ENCODE peak calls at places on chromosomes 3 and 15, in nine cellular contexts. One of them, this sample, is unnamed.

GRCh38 chr15:89320200-89320599 is 14.4 kb downstream of the POLG start:
- DNase-seq in frontal cortex: no peak
- DNase-seq in NCI-H69: no peak
- DNase-seq in fibroblast of pulmonary artery: no peak
- DNase-seq in activated CD4-positive, alpha-beta T cell treated with anti-CD3 and anti-CD28 coated beads, Interleukin-2, amount 10 ng/mL, durations not matched to agents 7 days and 5 days: no peak
- DNase-seq in ELR: no peak
- DNase-seq in T1000: no peak
- DNase-seq in stimulated activated CD8-positive, alpha-beta memory T cell treated with anti-CD3 and anti-CD28 coated beads, Interleukin-4, amount 100 ng/mL, for 4 hours: no peak
- DNase-seq in skeletal muscle cell: no peak
- DNase-seq in this sample: no peak

GRCh38 chr15:35115155-35115725 is 30.1 kb upstream of the NANOGP8 start:
- DNase-seq in NCI-H69: peak
- DNase-seq in ELR: no peak
- DNase-seq in fibroblast of pulmonary artery: no peak
- DNase-seq in frontal cortex: no peak
- DNase-seq in skeletal muscle cell: no peak
- DNase-seq in T1000: no peak
- DNase-seq in stimulated activated CD8-positive, alpha-beta memory T cell treated with anti-CD3 and anti-CD28 coated beads, Interleukin-4, amount 100 ng/mL, for 4 hours: no peak
- DNase-seq in activated CD4-positive, alpha-beta T cell treated with anti-CD3 and anti-CD28 coated beads, Interleukin-2, amount 10 ng/mL, durations not matched to agents 7 days and 5 days: no peak
- DNase-seq in this sample: no peak

GRCh38 chr3:86923071-86923476 is 67.9 kb downstream of the VGLL3 start:
- DNase-seq in T1000: no peak
- DNase-seq in activated CD4-positive, alpha-beta T cell treated with anti-CD3 and anti-CD28 coated beads, Interleukin-2, amount 10 ng/mL, durations not matched to agents 7 days and 5 days: no peak
- DNase-seq in stimulated activated CD8-positive, alpha-beta memory T cell treated with anti-CD3 and anti-CD28 coated beads, Interleukin-4, amount 100 ng/mL, for 4 hours: no peak
- DNase-seq in ELR: peak
- DNase-seq in skeletal muscle cell: peak
- DNase-seq in fibroblast of pulmonary artery: peak
- DNase-seq in frontal cortex: no peak
- DNase-seq in NCI-H69: peak
- DNase-seq in this sample: peak

GRCh38 chr3:111828506-111828905 is 30.6 kb upstream of the PHLDB2 start:
- DNase-seq in frontal cortex: no peak
- DNase-seq in stimulated activated CD8-positive, alpha-beta memory T cell treated with anti-CD3 and anti-CD28 coated beads, Interleukin-4, amount 100 ng/mL, for 4 hours: no peak
- DNase-seq in fibroblast of pulmonary artery: no peak
- DNase-seq in ELR: no peak
- DNase-seq in T1000: no peak
- DNase-seq in skeletal muscle cell: no peak
- DNase-seq in NCI-H69: no peak
- DNase-seq in activated CD4-positive, alpha-beta T cell treated with anti-CD3 and anti-CD28 coated beads, Interleukin-2, amount 10 ng/mL, durations not matched to agents 7 days and 5 days: no peak
- DNase-seq in this sample: no peak

GRCh38 chr3:42149537-42150426 is 58.6 kb downstream of the TRAK1 start:
- DNase-seq in NCI-H69: no peak
- DNase-seq in ELR: no peak
- DNase-seq in stimulated activated CD8-positive, alpha-beta memory T cell treated with anti-CD3 and anti-CD28 coated beads, Interleukin-4, amount 100 ng/mL, for 4 hours: no peak
- DNase-seq in skeletal muscle cell: no peak
- DNase-seq in frontal cortex: no peak
- DNase-seq in fibroblast of pulmonary artery: no peak
- DNase-seq in activated CD4-positive, alpha-beta T cell treated with anti-CD3 and anti-CD28 coated beads, Interleukin-2, amount 10 ng/mL, durations not matched to agents 7 days and 5 days: no peak
- DNase-seq in T1000: no peak
- DNase-seq in this sample: peak

GRCh38 chr3:23174426-23175039 is 28.6 kb upstream of the UBE2E2 start:
- DNase-seq in T1000: no peak
- DNase-seq in frontal cortex: no peak
- DNase-seq in ELR: no peak
- DNase-seq in activated CD4-positive, alpha-beta T cell treated with anti-CD3 and anti-CD28 coated beads, Interleukin-2, amount 10 ng/mL, durations not matched to agents 7 days and 5 days: no peak
- DNase-seq in fibroblast of pulmonary artery: peak
- DNase-seq in stimulated activated CD8-positive, alpha-beta memory T cell treated with anti-CD3 and anti-CD28 coated beads, Interleukin-4, amount 100 ng/mL, for 4 hours: no peak
- DNase-seq in NCI-H69: peak
- DNase-seq in skeletal muscle cell: no peak
- DNase-seq in this sample: no peak

GRCh38 chr3:55564709-55565108 is 77.6 kb upstream of the WNT5A start:
- DNase-seq in skeletal muscle cell: no peak
- DNase-seq in fibroblast of pulmonary artery: no peak
- DNase-seq in ELR: no peak
- DNase-seq in NCI-H69: peak
- DNase-seq in frontal cortex: no peak
- DNase-seq in stimulated activated CD8-positive, alpha-beta memory T cell treated with anti-CD3 and anti-CD28 coated beads, Interleukin-4, amount 100 ng/mL, for 4 hours: no peak
- DNase-seq in T1000: no peak
- DNase-seq in activated CD4-positive, alpha-beta T cell treated with anti-CD3 and anti-CD28 coated beads, Interleukin-2, amount 10 ng/mL, durations not matched to agents 7 days and 5 days: no peak
- DNase-seq in this sample: no peak

GRCh38 chr3:115113367-115113766 is 33.7 kb downstream of the ZBTB20 start:
- DNase-seq in NCI-H69: no peak
- DNase-seq in T1000: no peak
- DNase-seq in activated CD4-positive, alpha-beta T cell treated with anti-CD3 and anti-CD28 coated beads, Interleukin-2, amount 10 ng/mL, durations not matched to agents 7 days and 5 days: no peak
- DNase-seq in stimulated activated CD8-positive, alpha-beta memory T cell treated with anti-CD3 and anti-CD28 coated beads, Interleukin-4, amount 100 ng/mL, for 4 hours: no peak
- DNase-seq in fibroblast of pulmonary artery: peak
- DNase-seq in skeletal muscle cell: peak
- DNase-seq in frontal cortex: no peak
- DNase-seq in ELR: no peak
- DNase-seq in this sample: no peak

GRCh38 chr15:87576486-87577176 is 679.9 kb downstream of the NTRK3 start:
- DNase-seq in T1000: no peak
- DNase-seq in frontal cortex: no peak
- DNase-seq in fibroblast of pulmonary artery: no peak
- DNase-seq in skeletal muscle cell: no peak
- DNase-seq in activated CD4-positive, alpha-beta T cell treated with anti-CD3 and anti-CD28 coated beads, Interleukin-2, amount 10 ng/mL, durations not matched to agents 7 days and 5 days: no peak
- DNase-seq in NCI-H69: no peak
- DNase-seq in ELR: no peak
- DNase-seq in stimulated activated CD8-positive, alpha-beta memory T cell treated with anti-CD3 and anti-CD28 coated beads, Interleukin-4, amount 100 ng/mL, for 4 hours: no peak
- DNase-seq in this sample: no peak

GRCh38 chr3:62956411-62956810 is 81.2 kb upstream of the CADPS start:
- DNase-seq in activated CD4-positive, alpha-beta T cell treated with anti-CD3 and anti-CD28 coated beads, Interleukin-2, amount 10 ng/mL, durations not matched to agents 7 days and 5 days: no peak
- DNase-seq in ELR: no peak
- DNase-seq in skeletal muscle cell: no peak
- DNase-seq in frontal cortex: no peak
- DNase-seq in NCI-H69: no peak
- DNase-seq in T1000: no peak
- DNase-seq in fibroblast of pulmonary artery: no peak
- DNase-seq in stimulated activated CD8-positive, alpha-beta memory T cell treated with anti-CD3 and anti-CD28 coated beads, Interleukin-4, amount 100 ng/mL, for 4 hours: no peak
- DNase-seq in this sample: no peak

GRCh38 chr3:110133971-110134370 is 796.6 kb upstream of the DPPA4 start:
- DNase-seq in ELR: no peak
- DNase-seq in stimulated activated CD8-positive, alpha-beta memory T cell treated with anti-CD3 and anti-CD28 coated beads, Interleukin-4, amount 100 ng/mL, for 4 hours: no peak
- DNase-seq in frontal cortex: no peak
- DNase-seq in NCI-H69: no peak
- DNase-seq in T1000: no peak
- DNase-seq in fibroblast of pulmonary artery: no peak
- DNase-seq in activated CD4-positive, alpha-beta T cell treated with anti-CD3 and anti-CD28 coated beads, Interleukin-2, amount 10 ng/mL, durations not matched to agents 7 days and 5 days: no peak
- DNase-seq in skeletal muscle cell: no peak
- DNase-seq in this sample: no peak

This sample was measured in PC-9.